ENCODE peak calls at places on chromosomes 2 and 18, in five cellular contexts. J is psoas muscle, T is SJSA1, A is Peyer's patch, H is heart left ventricle. K is an unnamed sample. For H3K4me1 and H3K27me3, the result is how much of the 10 kb centered on the place peaks cover.

GRCh38 chr2:128396500-128396891 is 77.8 kb upstream of the HS6ST1 start:
- DNase-seq in T (no peak), H (no peak), J (no peak), A (no peak), K (no peak)

GRCh38 chr2:112973156-112973555 is 4.7 kb upstream of the IL36G start:
- DNase-seq in H (no peak), T (no peak), A (no peak), J (no peak), K (no peak)

GRCh38 chr2:32678825-32679224 is 51.0 kb downstream of the TTC27 start:
- DNase-seq in H (no peak), A (no peak), J (no peak), T (no peak), K (no peak)

GRCh38 chr18:10563886-10564285 is 38.1 kb downstream of the NAPG start:
- DNase-seq in J (no peak), A (no peak), T (no peak), H (no peak), K (no peak)

GRCh38 chr2:84908948-84909713 is 3.7 kb downstream of the TMSB10 start:
- DNase-seq in J (no peak), T (no peak), A (no peak), H (no peak), K (no peak)

GRCh38 chr2:37837576-37838335 is 87.3 kb upstream of the RMDN2 start:
- DNase-seq in A (no peak), H (peak), T (no peak), J (peak), K (no peak)

GRCh38 chr2:202196727-202197126 is 41.7 kb downstream of the SUMO1 start:
- DNase-seq in H (no peak), A (no peak), J (no peak), T (no peak), K (no peak)

GRCh38 chr18:56747857-56748256 is 96.7 kb downstream of the WDR7 start:
- DNase-seq in T (no peak), A (no peak), J (no peak), H (no peak), K (no peak)

GRCh38 chr18:50548160-50548559 is 11.7 kb upstream of the MAPK4 start:
- DNase-seq in H (no peak), A (no peak), T (no peak), J (no peak), K (no peak)

GRCh38 chr2:112216158-112216557 is 38.7 kb downstream of the ZC3H8 start:
- DNase-seq in J (no peak), H (no peak), A (no peak), T (no peak), K (no peak)

GRCh38 chr2:227228061-227228667 is 63.7 kb downstream of the COL4A3 start:
- DNase-seq in T (no peak), J (peak), H (peak), A (no peak), K (no peak)

GRCh38 chr2:99957724-99958123 is 184.7 kb downstream of the AFF3 start:
- DNase-seq in J (no peak), A (no peak), H (no peak), T (no peak), K (no peak)

GRCh38 chr18:58590827-58591226 is 38.1 kb downstream of the ALPK2 start:
- DNase-seq in A (no peak), T (peak), H (no peak), J (no peak), K (no peak)

GRCh38 chr2:222864296-222864695 is 3.5 kb downstream of the ACSL3 start:
- DNase-seq in T (peak), J (no peak), H (no peak), A (no peak), K (no peak)

GRCh38 chr18:25097119-25098114 is 254.5 kb downstream of the ZNF521 start:
- DNase-seq in H (no peak), A (no peak), J (no peak), T (no peak), K (no peak)

GRCh38 chr2:117820444-117820843 is 6.0 kb downstream of the DDX18 start:
- DNase-seq in H (no peak), A (no peak), J (no peak), T (no peak), K (no peak)

GRCh38 chr18:55355220-55355619 is 232.8 kb downstream of the TCF4 start:
- DNase-seq in T (no peak), J (no peak), H (no peak), A (no peak), K (no peak)

GRCh38 chr2:218387369-218388194 is 5.5 kb downstream of the SLC11A1 start:
- DNase-seq in H (no peak), J (peak), T (peak), A (no peak), K (no peak)

GRCh38 chr2:169768262-169768995 is 30.2 kb upstream of the SSB start:
- DNase-seq in H (peak), T (no peak), A (no peak), J (peak), K (peak)

GRCh38 chr2:218194880-218195279 is 22.1 kb upstream of the ARPC2 start:
- DNase-seq in J (no peak), T (no peak), A (no peak), H (no peak), K (no peak)

GRCh38 chr2:160266078-160266551 is 66.0 kb upstream of the ITGB6 start:
- DNase-seq in T (no peak), A (no peak), H (no peak), J (no peak), K (no peak)

GRCh38 chr2:207054521-207054920 is 111.2 kb downstream of the KLF7 start:
- DNase-seq in T (no peak), J (no peak), H (no peak), A (no peak), K (no peak)

GRCh38 chr18:39389800-39390379 is 1824.3 kb upstream of the CELF4 start:
- DNase-seq in J (no peak), T (no peak), H (no peak), A (no peak), K (no peak)

GRCh38 chr2:72147971-72148369 is 308 bp upstream of the CYP26B1 start:
- DNase-seq in J (no peak), T (peak), H (peak), A (no peak), K (no peak)

GRCh38 chr2:37561615-37562569 is 109.5 kb downstream of the CDC42EP3 start:
- DNase-seq in A (no peak), H (no peak), T (peak), J (no peak), K (no peak)

GRCh38 chr2:208350610-208351009 is 56.0 kb upstream of the PTH2R start:
- DNase-seq in J (no peak), T (no peak), H (no peak), A (no peak), K (no peak)

GRCh38 chr2:190999058-190999457 is 14.9 kb downstream of the STAT1 start:
- DNase-seq in A (no peak), H (no peak), T (no peak), J (no peak), K (no peak)

GRCh38 chr18:12911025-12911927 is 27.2 kb upstream of the PTPN2 start:
- DNase-seq in T (no peak), J (peak), A (peak), H (peak), K (peak)

GRCh38 chr2:33068261-33068660 is 121.5 kb downstream of the LTBP1 start:
- DNase-seq in H (no peak), J (no peak), T (no peak), A (no peak), K (no peak)

GRCh38 chr2:217990389-217990788 is 12.4 kb downstream of the TNS1 start:
- DNase-seq in H (no peak), A (no peak), T (no peak), J (no peak), K (no peak)

GRCh38 chr2:208033701-208034502 is 8.6 kb upstream of the PLEKHM3 start:
- DNase-seq in A (peak), H (no peak), J (no peak), T (no peak), K (peak)

GRCh38 chr2:136005462-136006205 is 20.2 kb upstream of the DARS1 start:
- DNase-seq in H (no peak), T (no peak), J (no peak), A (no peak), K (no peak)

GRCh38 chr2:17470855-17471641 is 47.2 kb downstream of the RAD51AP2 start:
- DNase-seq in T (peak), A (no peak), J (no peak), H (no peak), K (no peak)

GRCh38 chr2:227366861-227367800 is 12.0 kb downstream of the TM4SF20 start:
- DNase-seq in T (peak), A (no peak), J (no peak), H (no peak), K (no peak)

GRCh38 chr18:31301201-31301655 is 16.7 kb upstream of the DSG1 start:
- DNase-seq in H (peak), T (no peak), J (no peak), A (no peak), K (no peak)

GRCh38 chr2:142873850-142874287 is 3.6 kb upstream of the KYNU start:
- DNase-seq in H (no peak), J (no peak), A (no peak), T (no peak), K (no peak)
- H3K4me1 ChIP-seq in H (under half), J (under half), A (under half), T (under half), K (under half)

DNA sequence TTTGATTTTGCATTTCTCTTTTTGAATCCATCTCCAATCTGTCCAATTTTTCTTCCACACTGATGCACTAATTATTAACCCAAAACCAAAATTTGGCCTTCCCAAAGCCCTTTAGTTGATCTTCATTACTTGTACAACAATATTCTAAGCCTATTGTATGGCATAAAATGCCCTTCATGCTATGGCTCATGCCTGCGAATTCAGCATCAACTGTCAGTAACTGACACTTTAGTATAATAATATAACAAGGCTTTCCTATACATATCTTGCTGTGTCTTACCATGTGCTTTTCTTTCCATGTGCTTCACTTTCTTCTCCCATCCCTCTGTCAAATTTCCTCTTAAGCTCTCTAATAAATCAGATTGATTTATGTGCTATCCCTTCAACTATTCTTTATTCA is 154.0 kb upstream of the TFPI start:
- DNase-seq in T (no peak), A (no peak), H (no peak), J (no peak), K (no peak)
- H3K27me3 ChIP-seq in T (under half), A (under half), H (under half), J (under half), K (under half)

DNA sequence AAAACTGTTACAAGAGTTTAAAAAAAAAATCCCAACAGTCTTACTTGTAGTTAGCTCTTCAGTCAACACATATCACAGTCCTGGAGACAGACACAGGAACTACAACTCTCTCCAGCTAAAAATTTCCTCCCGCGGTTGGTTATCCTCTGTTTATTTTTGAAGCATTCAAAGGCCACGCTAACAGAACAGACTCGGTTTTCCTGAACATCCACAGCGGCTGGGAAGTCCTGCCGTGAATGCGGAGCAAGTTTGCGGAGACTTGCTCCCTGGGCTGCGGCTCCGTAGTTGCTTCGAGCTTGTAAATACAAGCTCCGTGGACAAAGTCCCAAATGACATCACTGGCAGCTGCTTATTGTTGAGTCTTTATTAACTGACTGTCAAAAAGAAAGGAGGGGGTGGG is at the start of gene NCKAP5:
- DNase-seq in J (no peak), A (no peak), H (no peak), T (peak), K (no peak)
- H3K4me1 ChIP-seq in J (under half), A (under half), H (under half), T (under half), K (under half)

GRCh38 chr18:32445846-32446245 is 24.8 kb downstream of the GAREM1 start:
- DNase-seq in H (no peak), T (no peak), J (no peak), A (no peak), K (no peak)
- H3K27me3 ChIP-seq in H (under half), T (under half), J (under half), A (under half), K (under half)

GRCh38 chr2:124978597-124978996 is 953.5 kb downstream of the CNTNAP5 start:
- DNase-seq in A (no peak), T (no peak), H (no peak), J (no peak), K (no peak)

GRCh38 chr2:124975658-124976057 is 950.6 kb downstream of the CNTNAP5 start:
- DNase-seq in T (no peak), J (no peak), A (no peak), H (no peak), K (no peak)

GRCh38 chr2:124973396-124973795 is 948.3 kb downstream of the CNTNAP5 start:
- DNase-seq in H (no peak), T (no peak), J (no peak), A (no peak), K (no peak)

GRCh38 chr2:124970065-124970464 is 945.0 kb downstream of the CNTNAP5 start:
- DNase-seq in J (no peak), A (no peak), T (no peak), H (no peak), K (no peak)

GRCh38 chr2:124975224-124975623 is 950.1 kb downstream of the CNTNAP5 start:
- DNase-seq in T (no peak), A (no peak), H (no peak), J (no peak), K (no peak)
- H3K4me1 ChIP-seq in T (under half), A (under half), H (under half), J (under half), K (under half)

GRCh38 chr18:34223893-34224422 is 755 bp downstream of the NOL4 start:
- DNase-seq in A (no peak), H (no peak), T (no peak), J (no peak), K (no peak)
- H3K27me3 ChIP-seq in A (under half), H (half or more), T (half or more), J (under half), K (under half)

DNA sequence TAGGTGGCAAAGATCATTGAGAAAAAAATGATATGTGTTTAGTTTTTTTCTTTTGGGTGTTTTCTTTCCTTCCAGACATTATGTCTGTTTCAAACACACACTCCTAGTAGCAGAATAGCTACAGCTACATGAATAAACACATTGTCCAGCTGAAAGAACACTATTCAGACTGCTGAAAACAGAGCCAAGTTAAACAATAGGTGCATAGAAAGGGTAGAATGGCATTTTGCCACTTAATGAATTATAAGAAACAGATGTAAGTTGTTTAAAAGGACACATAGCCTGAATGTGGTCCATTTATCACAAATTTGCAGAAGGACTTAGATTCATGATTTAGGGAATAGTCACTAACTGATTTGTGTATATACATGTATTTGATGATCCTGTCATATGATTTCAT is 20.1 kb downstream of the CTLA4 start:
- DNase-seq in T (no peak), A (no peak), J (no peak), H (no peak), K (no peak)
- H3K4me1 ChIP-seq in T (under half), A (under half), J (under half), H (under half), K (under half)

K was measured in CD8-positive, alpha-beta T cell.